ENCODE peak calls at places on chromosomes 11 and 22, in seven cellular contexts. One of them, this sample, is unnamed.

GRCh38 chr11:82191690-82192089 is 542.0 kb downstream of the FAM181B start:
- DNase-seq in brain microvascular endothelial cell: no peak
- DNase-seq in BJ: no peak
- DNase-seq in sigmoid colon: no peak
- DNase-seq in thyroid gland: no peak
- DNase-seq in A549: no peak
- DNase-seq in tibial nerve: no peak
- DNase-seq in this sample: no peak

GRCh38 chr11:57778318-57779037 is 16.9 kb downstream of the CTNND1 start:
- DNase-seq in sigmoid colon: peak; percentile 94
- DNase-seq in tibial nerve: peak; percentile 86
- DNase-seq in A549: peak; percentile 94
- DNase-seq in brain microvascular endothelial cell: peak; percentile 100
- DNase-seq in BJ: peak; percentile 87
- DNase-seq in thyroid gland: peak; percentile 99
- DNase-seq in this sample: peak; percentile 96

GRCh38 chr22:46681010-46681409 is 57.0 kb downstream of the CERK start:
- DNase-seq in sigmoid colon: no peak
- DNase-seq in BJ: no peak
- DNase-seq in thyroid gland: no peak
- DNase-seq in tibial nerve: no peak
- DNase-seq in brain microvascular endothelial cell: no peak
- DNase-seq in A549: peak; percentile 22
- DNase-seq in this sample: no peak

GRCh38 chr11:62337682-62338181 is 484 bp downstream of the ASRGL1 start:
- DNase-seq in A549: peak; percentile 27
- DNase-seq in BJ: no peak
- DNase-seq in sigmoid colon: no peak
- DNase-seq in brain microvascular endothelial cell: no peak
- DNase-seq in tibial nerve: no peak
- DNase-seq in thyroid gland: peak; percentile 27
- DNase-seq in this sample: no peak

GRCh38 chr11:66473167-66473566 is 6.5 kb downstream of the PELI3 start:
- DNase-seq in sigmoid colon: no peak
- DNase-seq in tibial nerve: no peak
- DNase-seq in thyroid gland: no peak
- DNase-seq in BJ: no peak
- DNase-seq in A549: no peak
- DNase-seq in brain microvascular endothelial cell: no peak
- DNase-seq in this sample: no peak

GRCh38 chr22:33519140-33519973 is 400.9 kb downstream of the LARGE1 start:
- DNase-seq in A549: peak; percentile 71
- DNase-seq in tibial nerve: no peak
- DNase-seq in sigmoid colon: no peak
- DNase-seq in brain microvascular endothelial cell: peak; percentile 54
- DNase-seq in BJ: no peak
- DNase-seq in thyroid gland: no peak
- DNase-seq in this sample: peak; percentile 39

GRCh38 chr11:120235024-120235628 is 4.8 kb upstream of the POU2F3 start:
- DNase-seq in brain microvascular endothelial cell: no peak
- DNase-seq in thyroid gland: peak; percentile 88
- DNase-seq in BJ: no peak
- DNase-seq in A549: peak; percentile 68
- DNase-seq in tibial nerve: no peak
- DNase-seq in sigmoid colon: no peak
- DNase-seq in this sample: no peak

GRCh38 chr11:113256431-113257227 is 57.8 kb upstream of the TTC12 start:
- DNase-seq in thyroid gland: peak; percentile 43
- DNase-seq in tibial nerve: no peak
- DNase-seq in sigmoid colon: no peak
- DNase-seq in brain microvascular endothelial cell: no peak
- DNase-seq in BJ: no peak
- DNase-seq in A549: no peak
- DNase-seq in this sample: no peak

GRCh38 chr22:37640591-37641250 is 1.3 kb downstream of the SH3BP1 start:
- DNase-seq in tibial nerve: no peak
- DNase-seq in BJ: no peak
- DNase-seq in brain microvascular endothelial cell: no peak
- DNase-seq in sigmoid colon: no peak
- DNase-seq in thyroid gland: no peak
- DNase-seq in A549: no peak
- DNase-seq in this sample: no peak

GRCh38 chr22:42855211-42855610 is 1.9 kb downstream of the ARFGAP3 start:
- DNase-seq in BJ: no peak
- DNase-seq in thyroid gland: no peak
- DNase-seq in A549: no peak
- DNase-seq in sigmoid colon: no peak
- DNase-seq in brain microvascular endothelial cell: no peak
- DNase-seq in tibial nerve: no peak
- DNase-seq in this sample: no peak
- H3K4me3 ChIP-seq in BJ: no peak overlapping the region
- H3K4me3 ChIP-seq in thyroid gland: no peak overlapping the region
- H3K4me3 ChIP-seq in A549: no peak overlapping the region
- H3K4me3 ChIP-seq in sigmoid colon: no peak overlapping the region
- H3K4me3 ChIP-seq in brain microvascular endothelial cell: no peak overlapping the region
- H3K4me3 ChIP-seq in tibial nerve: no peak overlapping the region
- H3K4me3 ChIP-seq in this sample: peak overlapping the region; percentile 93

GRCh38 chr11:47109051-47109791 is 67.5 kb downstream of the ARFGAP2 start:
- DNase-seq in tibial nerve: no peak
- DNase-seq in BJ: no peak
- DNase-seq in A549: no peak
- DNase-seq in thyroid gland: no peak
- DNase-seq in sigmoid colon: no peak
- DNase-seq in brain microvascular endothelial cell: no peak
- DNase-seq in this sample: no peak

GRCh38 chr11:47106839-47107520 is 69.7 kb downstream of the ARFGAP2 start:
- DNase-seq in sigmoid colon: no peak
- DNase-seq in tibial nerve: no peak
- DNase-seq in brain microvascular endothelial cell: no peak
- DNase-seq in thyroid gland: peak; percentile 61
- DNase-seq in A549: no peak
- DNase-seq in BJ: no peak
- DNase-seq in this sample: no peak

GRCh38 chr11:47107709-47108108 is 69.0 kb downstream of the ARFGAP2 start:
- DNase-seq in A549: no peak
- DNase-seq in thyroid gland: no peak
- DNase-seq in brain microvascular endothelial cell: no peak
- DNase-seq in tibial nerve: no peak
- DNase-seq in BJ: no peak
- DNase-seq in sigmoid colon: no peak
- DNase-seq in this sample: no peak

GRCh38 chr11:47109882-47110281 is 66.8 kb downstream of the ARFGAP2 start:
- DNase-seq in sigmoid colon: no peak
- DNase-seq in tibial nerve: no peak
- DNase-seq in A549: no peak
- DNase-seq in brain microvascular endothelial cell: no peak
- DNase-seq in BJ: no peak
- DNase-seq in thyroid gland: no peak
- DNase-seq in this sample: no peak

GRCh38 chr11:47108214-47108613 is 68.5 kb downstream of the ARFGAP2 start:
- DNase-seq in sigmoid colon: no peak
- DNase-seq in thyroid gland: no peak
- DNase-seq in tibial nerve: no peak
- DNase-seq in BJ: no peak
- DNase-seq in A549: no peak
- DNase-seq in brain microvascular endothelial cell: no peak
- DNase-seq in this sample: no peak
- H3K4me3 ChIP-seq in sigmoid colon: no peak overlapping the region
- H3K4me3 ChIP-seq in thyroid gland: no peak overlapping the region
- H3K4me3 ChIP-seq in tibial nerve: no peak overlapping the region
- H3K4me3 ChIP-seq in BJ: no peak overlapping the region
- H3K4me3 ChIP-seq in A549: no peak overlapping the region
- H3K4me3 ChIP-seq in brain microvascular endothelial cell: no peak overlapping the region
- H3K4me3 ChIP-seq in this sample: no peak overlapping the region

GRCh38 chr22:44550666-44551491 is 52.8 kb upstream of the RTL6 start:
- DNase-seq in A549: peak; percentile 16
- DNase-seq in thyroid gland: no peak
- DNase-seq in sigmoid colon: peak; percentile 96
- DNase-seq in tibial nerve: no peak
- DNase-seq in brain microvascular endothelial cell: peak; percentile 82
- DNase-seq in BJ: peak; percentile 78
- DNase-seq in this sample: peak; percentile 74
- H3K4me3 ChIP-seq in A549: no peak overlapping the region
- H3K4me3 ChIP-seq in thyroid gland: no peak overlapping the region
- H3K4me3 ChIP-seq in sigmoid colon: peak overlapping the region; percentile 47
- H3K4me3 ChIP-seq in tibial nerve: no peak overlapping the region
- H3K4me3 ChIP-seq in brain microvascular endothelial cell: peak overlapping the region; percentile 22
- H3K4me3 ChIP-seq in BJ: peak overlapping the region; percentile 33
- H3K4me3 ChIP-seq in this sample: peak overlapping the region; percentile 38

DNA sequence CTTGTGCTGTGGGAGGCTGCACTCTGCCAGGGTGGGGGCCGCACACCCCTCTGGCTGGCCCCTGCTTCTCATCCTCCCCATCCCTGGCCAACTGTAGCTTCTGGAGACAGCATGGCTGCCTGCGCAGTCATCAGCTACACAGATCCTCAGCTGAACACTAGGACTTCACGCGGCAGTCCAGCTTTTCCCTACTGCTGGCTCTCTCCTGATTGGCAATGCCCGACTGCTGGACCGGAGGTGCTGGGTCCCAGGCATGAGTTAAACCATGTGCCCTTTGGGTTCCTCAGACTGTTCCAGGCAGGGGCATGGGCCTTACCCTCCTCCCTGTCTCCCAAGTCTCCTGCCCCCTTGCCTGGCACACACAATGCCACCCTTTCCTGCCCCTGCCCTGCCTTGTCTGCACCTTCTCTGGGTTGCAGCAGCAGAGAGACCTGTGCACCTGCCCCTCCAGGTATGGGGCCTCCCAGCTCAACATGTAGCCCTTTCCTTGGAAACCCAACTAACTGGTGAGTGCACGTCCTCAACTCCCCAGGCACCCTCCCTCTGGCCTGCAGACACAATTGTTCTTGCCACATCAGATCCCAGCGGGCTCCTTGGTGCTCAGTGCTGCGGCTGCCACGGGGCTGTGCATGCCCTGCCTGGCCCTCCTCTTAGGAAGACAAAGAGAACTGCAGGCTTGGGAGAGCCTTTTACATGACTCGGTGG is 1039.2 kb downstream of the TBC1D22A start:
- DNase-seq in tibial nerve: no peak
- DNase-seq in BJ: no peak
- DNase-seq in thyroid gland: no peak
- DNase-seq in sigmoid colon: no peak
- DNase-seq in brain microvascular endothelial cell: no peak
- DNase-seq in A549: no peak
- DNase-seq in this sample: no peak
- H3K4me3 ChIP-seq in tibial nerve: no peak overlapping the region
- H3K4me3 ChIP-seq in BJ: no peak overlapping the region
- H3K4me3 ChIP-seq in thyroid gland: no peak overlapping the region
- H3K4me3 ChIP-seq in sigmoid colon: no peak overlapping the region
- H3K4me3 ChIP-seq in brain microvascular endothelial cell: no peak overlapping the region
- H3K4me3 ChIP-seq in A549: no peak overlapping the region
- H3K4me3 ChIP-seq in this sample: no peak overlapping the region

GRCh38 chr22:49935561-49935960 is 17.1 kb downstream of the CRELD2 start:
- DNase-seq in thyroid gland: no peak
- DNase-seq in sigmoid colon: no peak
- DNase-seq in brain microvascular endothelial cell: no peak
- DNase-seq in tibial nerve: no peak
- DNase-seq in A549: no peak
- DNase-seq in BJ: no peak
- DNase-seq in this sample: no peak
- H3K4me3 ChIP-seq in thyroid gland: no peak overlapping the region
- H3K4me3 ChIP-seq in sigmoid colon: peak overlapping the region; percentile 61
- H3K4me3 ChIP-seq in brain microvascular endothelial cell: no peak overlapping the region
- H3K4me3 ChIP-seq in tibial nerve: peak overlapping the region; percentile 51
- H3K4me3 ChIP-seq in A549: peak overlapping the region; percentile 61
- H3K4me3 ChIP-seq in BJ: peak overlapping the region; percentile 57
- H3K4me3 ChIP-seq in this sample: no peak overlapping the region

DNA sequence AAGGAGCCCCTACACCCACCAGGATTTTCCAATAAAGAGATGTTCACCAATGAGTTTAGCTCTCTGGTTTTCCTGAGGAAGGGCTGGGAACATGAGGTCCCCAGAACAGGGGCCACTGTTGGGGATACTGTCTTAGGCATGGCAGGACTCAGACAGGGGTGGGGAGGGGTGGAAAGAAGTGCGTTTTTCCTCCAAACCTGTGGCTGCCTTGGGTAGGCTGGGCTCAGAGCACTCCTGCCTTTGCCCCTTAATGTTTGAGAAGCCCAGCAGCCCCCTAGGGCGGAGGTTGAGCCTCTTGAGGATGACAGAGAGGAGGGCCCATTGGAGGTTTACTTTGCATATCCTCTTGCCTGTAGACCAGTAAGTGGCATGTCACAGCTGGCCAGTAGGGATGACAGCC is 10.6 kb downstream of the MTFP1 start:
- DNase-seq in brain microvascular endothelial cell: no peak
- DNase-seq in BJ: no peak
- DNase-seq in A549: no peak
- DNase-seq in sigmoid colon: no peak
- DNase-seq in tibial nerve: no peak
- DNase-seq in thyroid gland: no peak
- DNase-seq in this sample: no peak
- H3K4me3 ChIP-seq in brain microvascular endothelial cell: no peak overlapping the region
- H3K4me3 ChIP-seq in BJ: no peak overlapping the region
- H3K4me3 ChIP-seq in A549: no peak overlapping the region
- H3K4me3 ChIP-seq in sigmoid colon: no peak overlapping the region
- H3K4me3 ChIP-seq in tibial nerve: no peak overlapping the region
- H3K4me3 ChIP-seq in thyroid gland: no peak overlapping the region
- H3K4me3 ChIP-seq in this sample: no peak overlapping the region

This sample was measured in skeletal muscle cell.